ENCODE peak calls at places on chromosomes 12 and 14, in four cellular contexts. One of them, this sample, is unnamed.
A peak's percentile ranks its signal among the peaks of the same experiment; 100 is the strongest.

GRCh38 chr12:88921434-88921833 is 341.2 kb upstream of the KITLG start:
- DNase-seq in NCI-H1092 treated with DMSO at 0.1 percent for 48 hours: no peak
- DNase-seq in stimulated activated CD8-positive, alpha-beta memory T cell treated with anti-CD3 and anti-CD28 coated beads, Interleukin-2, amount 100 ng/mL, for 1 hour: no peak
- DNase-seq in iPS-NIHi11: no peak
- DNase-seq in this sample: no peak

GRCh38 chr12:81231574-81232368 is 153.9 kb downstream of the ACSS3 start:
- DNase-seq in NCI-H1092 treated with DMSO at 0.1 percent for 48 hours: no peak
- DNase-seq in stimulated activated CD8-positive, alpha-beta memory T cell treated with anti-CD3 and anti-CD28 coated beads, Interleukin-2, amount 100 ng/mL, for 1 hour: no peak
- DNase-seq in iPS-NIHi11: no peak
- DNase-seq in this sample: no peak

GRCh38 chr12:98644433-98644711 is 216 bp downstream of the IKBIP start:
- DNase-seq in NCI-H1092 treated with DMSO at 0.1 percent for 48 hours: peak; percentile 59
- DNase-seq in stimulated activated CD8-positive, alpha-beta memory T cell treated with anti-CD3 and anti-CD28 coated beads, Interleukin-2, amount 100 ng/mL, for 1 hour: no peak
- DNase-seq in iPS-NIHi11: no peak
- DNase-seq in this sample: no peak

GRCh38 chr12:111823891-111824290 is 18.1 kb upstream of the MAPKAPK5 start:
- DNase-seq in NCI-H1092 treated with DMSO at 0.1 percent for 48 hours: no peak
- DNase-seq in stimulated activated CD8-positive, alpha-beta memory T cell treated with anti-CD3 and anti-CD28 coated beads, Interleukin-2, amount 100 ng/mL, for 1 hour: no peak
- DNase-seq in iPS-NIHi11: no peak
- DNase-seq in this sample: no peak

GRCh38 chr12:127381043-127381668 is 885.8 kb upstream of the TMEM132C start:
- DNase-seq in NCI-H1092 treated with DMSO at 0.1 percent for 48 hours: peak; percentile 65
- DNase-seq in stimulated activated CD8-positive, alpha-beta memory T cell treated with anti-CD3 and anti-CD28 coated beads, Interleukin-2, amount 100 ng/mL, for 1 hour: no peak
- DNase-seq in iPS-NIHi11: peak; percentile 44
- DNase-seq in this sample: peak; percentile 26

GRCh38 chr14:100408350-100409015 is 85.3 kb downstream of the SLC25A47 start:
- DNase-seq in NCI-H1092 treated with DMSO at 0.1 percent for 48 hours: no peak
- DNase-seq in stimulated activated CD8-positive, alpha-beta memory T cell treated with anti-CD3 and anti-CD28 coated beads, Interleukin-2, amount 100 ng/mL, for 1 hour: no peak
- DNase-seq in iPS-NIHi11: no peak
- DNase-seq in this sample: no peak

GRCh38 chr14:39203659-39204606 is 28.9 kb downstream of the PNN start:
- DNase-seq in NCI-H1092 treated with DMSO at 0.1 percent for 48 hours: no peak
- DNase-seq in stimulated activated CD8-positive, alpha-beta memory T cell treated with anti-CD3 and anti-CD28 coated beads, Interleukin-2, amount 100 ng/mL, for 1 hour: no peak
- DNase-seq in iPS-NIHi11: no peak
- DNase-seq in this sample: no peak

GRCh38 chr12:119311897-119312296 is 22.6 kb upstream of the CCDC60 start:
- DNase-seq in NCI-H1092 treated with DMSO at 0.1 percent for 48 hours: no peak
- DNase-seq in stimulated activated CD8-positive, alpha-beta memory T cell treated with anti-CD3 and anti-CD28 coated beads, Interleukin-2, amount 100 ng/mL, for 1 hour: no peak
- DNase-seq in iPS-NIHi11: no peak
- DNase-seq in this sample: no peak

GRCh38 chr12:124938606-124939427 is 24.4 kb upstream of the UBC start:
- DNase-seq in NCI-H1092 treated with DMSO at 0.1 percent for 48 hours: no peak
- DNase-seq in stimulated activated CD8-positive, alpha-beta memory T cell treated with anti-CD3 and anti-CD28 coated beads, Interleukin-2, amount 100 ng/mL, for 1 hour: no peak
- DNase-seq in iPS-NIHi11: no peak
- DNase-seq in this sample: peak; percentile 62

GRCh38 chr14:38233218-38233617 is 22.7 kb downstream of the CLEC14A start:
- DNase-seq in NCI-H1092 treated with DMSO at 0.1 percent for 48 hours: no peak
- DNase-seq in stimulated activated CD8-positive, alpha-beta memory T cell treated with anti-CD3 and anti-CD28 coated beads, Interleukin-2, amount 100 ng/mL, for 1 hour: no peak
- DNase-seq in iPS-NIHi11: no peak
- DNase-seq in this sample: no peak

GRCh38 chr12:53190108-53190729 is 9.5 kb upstream of the CSAD start:
- DNase-seq in NCI-H1092 treated with DMSO at 0.1 percent for 48 hours: peak; percentile 25
- DNase-seq in stimulated activated CD8-positive, alpha-beta memory T cell treated with anti-CD3 and anti-CD28 coated beads, Interleukin-2, amount 100 ng/mL, for 1 hour: no peak
- DNase-seq in iPS-NIHi11: peak; percentile 89
- DNase-seq in this sample: peak; percentile 30

GRCh38 chr12:49019435-49020317 is 1.1 kb upstream of the PRKAG1 start:
- DNase-seq in NCI-H1092 treated with DMSO at 0.1 percent for 48 hours: no peak
- DNase-seq in stimulated activated CD8-positive, alpha-beta memory T cell treated with anti-CD3 and anti-CD28 coated beads, Interleukin-2, amount 100 ng/mL, for 1 hour: no peak
- DNase-seq in iPS-NIHi11: peak; percentile 82
- DNase-seq in this sample: no peak

GRCh38 chr12:106739318-106739717 is 35.2 kb upstream of the RIC8B start:
- DNase-seq in NCI-H1092 treated with DMSO at 0.1 percent for 48 hours: no peak
- DNase-seq in stimulated activated CD8-positive, alpha-beta memory T cell treated with anti-CD3 and anti-CD28 coated beads, Interleukin-2, amount 100 ng/mL, for 1 hour: no peak
- DNase-seq in iPS-NIHi11: no peak
- DNase-seq in this sample: no peak

GRCh38 chr14:100839573-100840175 is 13.8 kb downstream of the MEG3 start:
- DNase-seq in NCI-H1092 treated with DMSO at 0.1 percent for 48 hours: no peak
- DNase-seq in stimulated activated CD8-positive, alpha-beta memory T cell treated with anti-CD3 and anti-CD28 coated beads, Interleukin-2, amount 100 ng/mL, for 1 hour: no peak
- DNase-seq in iPS-NIHi11: no peak
- DNase-seq in this sample: no peak

GRCh38 chr12:6953417-6954315 is 2.5 kb downstream of the PTPN6 start:
- DNase-seq in NCI-H1092 treated with DMSO at 0.1 percent for 48 hours: no peak
- DNase-seq in stimulated activated CD8-positive, alpha-beta memory T cell treated with anti-CD3 and anti-CD28 coated beads, Interleukin-2, amount 100 ng/mL, for 1 hour: peak; percentile 73
- DNase-seq in iPS-NIHi11: no peak
- DNase-seq in this sample: no peak